ENCODE peak calls at places on chromosomes 1 and 21, in eight cellular contexts. One of them, this sample, is unnamed.

GRCh38 chr1:101506541-101507164 is 269.8 kb downstream of the S1PR1 start:
- DNase-seq in PC-9: no peak
- DNase-seq in breast epithelium: no peak
- DNase-seq in tibial nerve: no peak
- DNase-seq in cardiac fibroblast: peak
- DNase-seq in fibroblast of the aortic adventitia: peak
- DNase-seq in fibroblast of pulmonary artery: peak
- DNase-seq in AG10803: peak
- DNase-seq in this sample: no peak

GRCh38 chr21:45192332-45192731 is 95.4 kb downstream of the POFUT2 start:
- DNase-seq in cardiac fibroblast: no peak
- DNase-seq in AG10803: no peak
- DNase-seq in tibial nerve: no peak
- DNase-seq in fibroblast of pulmonary artery: no peak
- DNase-seq in breast epithelium: no peak
- DNase-seq in fibroblast of the aortic adventitia: no peak
- DNase-seq in PC-9: no peak
- DNase-seq in this sample: no peak

GRCh38 chr1:43968348-43968948 is 1.4 kb upstream of the DPH2 start:
- DNase-seq in tibial nerve: no peak
- DNase-seq in AG10803: no peak
- DNase-seq in fibroblast of pulmonary artery: peak
- DNase-seq in fibroblast of the aortic adventitia: peak
- DNase-seq in PC-9: no peak
- DNase-seq in breast epithelium: no peak
- DNase-seq in cardiac fibroblast: peak
- DNase-seq in this sample: no peak

GRCh38 chr1:44237721-44238457 is 24.6 kb downstream of the DMAP1 start:
- DNase-seq in cardiac fibroblast: peak
- DNase-seq in AG10803: peak
- DNase-seq in PC-9: no peak
- DNase-seq in fibroblast of pulmonary artery: no peak
- DNase-seq in tibial nerve: no peak
- DNase-seq in fibroblast of the aortic adventitia: no peak
- DNase-seq in breast epithelium: no peak
- DNase-seq in this sample: no peak

GRCh38 chr1:203726417-203726867 is 38.5 kb upstream of the LAX1 start:
- DNase-seq in fibroblast of the aortic adventitia: no peak
- DNase-seq in breast epithelium: no peak
- DNase-seq in cardiac fibroblast: peak
- DNase-seq in AG10803: no peak
- DNase-seq in tibial nerve: no peak
- DNase-seq in fibroblast of pulmonary artery: peak
- DNase-seq in PC-9: no peak
- DNase-seq in this sample: no peak

GRCh38 chr1:2391034-2391384 is 345 bp downstream of the MORN1 start:
- DNase-seq in cardiac fibroblast: peak
- DNase-seq in AG10803: peak
- DNase-seq in tibial nerve: no peak
- DNase-seq in fibroblast of the aortic adventitia: no peak
- DNase-seq in fibroblast of pulmonary artery: no peak
- DNase-seq in PC-9: peak
- DNase-seq in breast epithelium: no peak
- DNase-seq in this sample: no peak

GRCh38 chr1:30315185-30315960 is 408.0 kb downstream of the MATN1 start:
- DNase-seq in fibroblast of the aortic adventitia: no peak
- DNase-seq in fibroblast of pulmonary artery: no peak
- DNase-seq in cardiac fibroblast: no peak
- DNase-seq in breast epithelium: no peak
- DNase-seq in AG10803: peak
- DNase-seq in PC-9: no peak
- DNase-seq in tibial nerve: no peak
- DNase-seq in this sample: no peak

GRCh38 chr1:65792671-65793358 is at the start of gene PDE4B:
- DNase-seq in fibroblast of the aortic adventitia: no peak
- DNase-seq in cardiac fibroblast: no peak
- DNase-seq in PC-9: no peak
- DNase-seq in tibial nerve: no peak
- DNase-seq in fibroblast of pulmonary artery: peak
- DNase-seq in breast epithelium: no peak
- DNase-seq in AG10803: peak
- DNase-seq in this sample: no peak

GRCh38 chr1:33612877-33613487 is 140.5 kb downstream of the ZSCAN20 start:
- DNase-seq in PC-9: peak
- DNase-seq in fibroblast of the aortic adventitia: peak
- DNase-seq in AG10803: peak
- DNase-seq in cardiac fibroblast: peak
- DNase-seq in breast epithelium: no peak
- DNase-seq in fibroblast of pulmonary artery: peak
- DNase-seq in tibial nerve: peak
- DNase-seq in this sample: peak

GRCh38 chr1:2592672-2593071 is 6.1 kb downstream of the PRXL2B start:
- DNase-seq in breast epithelium: no peak
- DNase-seq in cardiac fibroblast: no peak
- DNase-seq in AG10803: no peak
- DNase-seq in fibroblast of the aortic adventitia: no peak
- DNase-seq in tibial nerve: no peak
- DNase-seq in PC-9: no peak
- DNase-seq in fibroblast of pulmonary artery: no peak
- DNase-seq in this sample: no peak

GRCh38 chr1:192794768-192795035 is 14.1 kb upstream of the RGS2 start:
- DNase-seq in AG10803: no peak
- DNase-seq in PC-9: no peak
- DNase-seq in tibial nerve: no peak
- DNase-seq in fibroblast of pulmonary artery: no peak
- DNase-seq in cardiac fibroblast: no peak
- DNase-seq in breast epithelium: no peak
- DNase-seq in fibroblast of the aortic adventitia: no peak
- DNase-seq in this sample: no peak

GRCh38 chr1:62384276-62385005 is 52.4 kb upstream of the USP1 start:
- DNase-seq in cardiac fibroblast: peak
- DNase-seq in tibial nerve: no peak
- DNase-seq in AG10803: peak
- DNase-seq in fibroblast of pulmonary artery: peak
- DNase-seq in fibroblast of the aortic adventitia: peak
- DNase-seq in PC-9: peak
- DNase-seq in breast epithelium: no peak
- DNase-seq in this sample: peak

GRCh38 chr1:1920608-1921458 is 1.8 kb upstream of the TMEM52 start:
- DNase-seq in cardiac fibroblast: no peak
- DNase-seq in breast epithelium: no peak
- DNase-seq in fibroblast of the aortic adventitia: no peak
- DNase-seq in fibroblast of pulmonary artery: no peak
- DNase-seq in AG10803: no peak
- DNase-seq in PC-9: no peak
- DNase-seq in tibial nerve: no peak
- DNase-seq in this sample: no peak

GRCh38 chr1:179175011-179175934 is 54.2 kb downstream of the ABL2 start:
- DNase-seq in fibroblast of pulmonary artery: peak
- DNase-seq in AG10803: peak
- DNase-seq in tibial nerve: no peak
- DNase-seq in PC-9: peak
- DNase-seq in fibroblast of the aortic adventitia: peak
- DNase-seq in cardiac fibroblast: peak
- DNase-seq in breast epithelium: no peak
- DNase-seq in this sample: no peak
- H3K4me3 ChIP-seq in fibroblast of pulmonary artery: no peak
- H3K4me3 ChIP-seq in AG10803: no peak
- H3K4me3 ChIP-seq in tibial nerve: no peak
- H3K4me3 ChIP-seq in PC-9: no peak
- H3K4me3 ChIP-seq in fibroblast of the aortic adventitia: no peak
- H3K4me3 ChIP-seq in cardiac fibroblast: no peak
- H3K4me3 ChIP-seq in breast epithelium: no peak
- H3K4me3 ChIP-seq in this sample: no peak

GRCh38 chr1:80776286-80776685 is 1024.4 kb upstream of the ADGRL2 start:
- DNase-seq in fibroblast of pulmonary artery: no peak
- DNase-seq in cardiac fibroblast: no peak
- DNase-seq in tibial nerve: no peak
- DNase-seq in fibroblast of the aortic adventitia: no peak
- DNase-seq in PC-9: no peak
- DNase-seq in AG10803: no peak
- DNase-seq in breast epithelium: no peak
- DNase-seq in this sample: no peak

GRCh38 chr1:80778094-80778840 is 1022.5 kb upstream of the ADGRL2 start:
- DNase-seq in PC-9: no peak
- DNase-seq in tibial nerve: no peak
- DNase-seq in AG10803: no peak
- DNase-seq in fibroblast of pulmonary artery: no peak
- DNase-seq in fibroblast of the aortic adventitia: no peak
- DNase-seq in breast epithelium: no peak
- DNase-seq in cardiac fibroblast: no peak
- DNase-seq in this sample: no peak

DNA sequence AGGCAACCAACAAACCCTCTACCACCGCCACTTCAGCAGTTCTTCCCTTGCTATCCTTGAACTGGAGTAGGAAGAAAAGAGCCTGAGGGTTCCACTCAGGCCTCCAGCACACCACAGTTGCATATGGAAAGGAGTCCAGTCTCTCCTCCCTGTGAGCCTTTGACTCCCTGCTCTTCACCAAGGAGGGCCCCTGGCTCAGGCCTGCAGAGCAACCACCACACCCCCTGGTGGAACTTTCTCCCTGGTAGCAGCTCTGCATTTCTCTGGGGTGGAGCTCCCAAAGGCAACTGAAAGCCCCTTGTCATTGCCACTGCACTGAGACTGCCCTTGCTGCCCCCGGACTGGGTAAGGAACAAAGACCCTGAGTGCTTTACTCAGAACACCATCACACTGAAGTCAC is 1021.5 kb upstream of the ADGRL2 start:
- DNase-seq in AG10803: no peak
- DNase-seq in PC-9: no peak
- DNase-seq in breast epithelium: no peak
- DNase-seq in fibroblast of the aortic adventitia: no peak
- DNase-seq in tibial nerve: no peak
- DNase-seq in cardiac fibroblast: no peak
- DNase-seq in fibroblast of pulmonary artery: no peak
- DNase-seq in this sample: no peak
- TF ChIP-seq CTCF in AG10803: no peak
- TF ChIP-seq CTCF in PC-9: no peak
- TF ChIP-seq CTCF in breast epithelium: no peak
- TF ChIP-seq CTCF in fibroblast of the aortic adventitia: no peak
- TF ChIP-seq CTCF in tibial nerve: no peak
- TF ChIP-seq CTCF in cardiac fibroblast: no peak
- TF ChIP-seq CTCF in fibroblast of pulmonary artery: no peak
- TF ChIP-seq CTCF in this sample: no peak

GRCh38 chr1:174428033-174428432 is 19.7 kb upstream of the GPR52 start:
- DNase-seq in PC-9: no peak
- DNase-seq in fibroblast of the aortic adventitia: no peak
- DNase-seq in AG10803: no peak
- DNase-seq in breast epithelium: no peak
- DNase-seq in fibroblast of pulmonary artery: peak
- DNase-seq in tibial nerve: no peak
- DNase-seq in cardiac fibroblast: peak
- DNase-seq in this sample: no peak
- H3K4me3 ChIP-seq in PC-9: no peak
- H3K4me3 ChIP-seq in fibroblast of the aortic adventitia: no peak
- H3K4me3 ChIP-seq in AG10803: no peak
- H3K4me3 ChIP-seq in breast epithelium: no peak
- H3K4me3 ChIP-seq in fibroblast of pulmonary artery: no peak
- H3K4me3 ChIP-seq in tibial nerve: no peak
- H3K4me3 ChIP-seq in cardiac fibroblast: no peak
- H3K4me3 ChIP-seq in this sample: no peak

GRCh38 chr1:154151311-154151710 is 3.6 kb downstream of the NUP210L start:
- DNase-seq in fibroblast of pulmonary artery: peak
- DNase-seq in tibial nerve: no peak
- DNase-seq in PC-9: no peak
- DNase-seq in AG10803: no peak
- DNase-seq in breast epithelium: no peak
- DNase-seq in fibroblast of the aortic adventitia: peak
- DNase-seq in cardiac fibroblast: peak
- DNase-seq in this sample: no peak

GRCh38 chr1:154141240-154141639 is 13.6 kb downstream of the NUP210L start:
- DNase-seq in AG10803: peak
- DNase-seq in fibroblast of pulmonary artery: peak
- DNase-seq in tibial nerve: no peak
- DNase-seq in cardiac fibroblast: peak
- DNase-seq in breast epithelium: no peak
- DNase-seq in PC-9: no peak
- DNase-seq in fibroblast of the aortic adventitia: peak
- DNase-seq in this sample: no peak

GRCh38 chr1:154142358-154142757 is 12.5 kb downstream of the NUP210L start:
- DNase-seq in tibial nerve: no peak
- DNase-seq in fibroblast of pulmonary artery: no peak
- DNase-seq in breast epithelium: no peak
- DNase-seq in cardiac fibroblast: no peak
- DNase-seq in fibroblast of the aortic adventitia: no peak
- DNase-seq in AG10803: no peak
- DNase-seq in PC-9: no peak
- DNase-seq in this sample: no peak

GRCh38 chr1:154148787-154149186 is 6.1 kb downstream of the NUP210L start:
- DNase-seq in fibroblast of pulmonary artery: peak
- DNase-seq in PC-9: no peak
- DNase-seq in breast epithelium: no peak
- DNase-seq in fibroblast of the aortic adventitia: no peak
- DNase-seq in tibial nerve: no peak
- DNase-seq in AG10803: no peak
- DNase-seq in cardiac fibroblast: no peak
- DNase-seq in this sample: no peak

GRCh38 chr1:154145986-154146385 is 8.9 kb downstream of the NUP210L start:
- DNase-seq in AG10803: no peak
- DNase-seq in fibroblast of the aortic adventitia: no peak
- DNase-seq in breast epithelium: no peak
- DNase-seq in fibroblast of pulmonary artery: no peak
- DNase-seq in tibial nerve: no peak
- DNase-seq in cardiac fibroblast: no peak
- DNase-seq in PC-9: no peak
- DNase-seq in this sample: no peak
- TF ChIP-seq CTCF in AG10803: peak
- TF ChIP-seq CTCF in fibroblast of the aortic adventitia: peak
- TF ChIP-seq CTCF in breast epithelium: peak
- TF ChIP-seq CTCF in fibroblast of pulmonary artery: peak
- TF ChIP-seq CTCF in tibial nerve: no peak
- TF ChIP-seq CTCF in cardiac fibroblast: peak
- TF ChIP-seq CTCF in PC-9: peak
- TF ChIP-seq CTCF in this sample: peak

GRCh38 chr1:109598655-109599054 is 20.8 kb downstream of the GNAT2 start:
- DNase-seq in AG10803: no peak
- DNase-seq in fibroblast of the aortic adventitia: no peak
- DNase-seq in cardiac fibroblast: no peak
- DNase-seq in PC-9: peak
- DNase-seq in breast epithelium: no peak
- DNase-seq in fibroblast of pulmonary artery: no peak
- DNase-seq in tibial nerve: no peak
- DNase-seq in this sample: no peak

GRCh38 chr1:109595540-109595939 is 23.9 kb downstream of the GNAT2 start:
- DNase-seq in fibroblast of the aortic adventitia: peak
- DNase-seq in tibial nerve: no peak
- DNase-seq in fibroblast of pulmonary artery: peak
- DNase-seq in PC-9: no peak
- DNase-seq in AG10803: peak
- DNase-seq in cardiac fibroblast: peak
- DNase-seq in breast epithelium: no peak
- DNase-seq in this sample: peak

GRCh38 chr1:109603229-109603628 is 16.2 kb downstream of the GNAT2 start:
- DNase-seq in tibial nerve: no peak
- DNase-seq in fibroblast of the aortic adventitia: no peak
- DNase-seq in cardiac fibroblast: no peak
- DNase-seq in AG10803: no peak
- DNase-seq in PC-9: no peak
- DNase-seq in breast epithelium: no peak
- DNase-seq in fibroblast of pulmonary artery: no peak
- DNase-seq in this sample: no peak

GRCh38 chr1:109598156-109598555 is 21.3 kb downstream of the GNAT2 start:
- DNase-seq in fibroblast of pulmonary artery: no peak
- DNase-seq in cardiac fibroblast: no peak
- DNase-seq in fibroblast of the aortic adventitia: no peak
- DNase-seq in tibial nerve: no peak
- DNase-seq in AG10803: no peak
- DNase-seq in breast epithelium: no peak
- DNase-seq in PC-9: peak
- DNase-seq in this sample: no peak
- H3K4me3 ChIP-seq in fibroblast of pulmonary artery: no peak
- H3K4me3 ChIP-seq in cardiac fibroblast: no peak
- H3K4me3 ChIP-seq in fibroblast of the aortic adventitia: no peak
- H3K4me3 ChIP-seq in tibial nerve: no peak
- H3K4me3 ChIP-seq in AG10803: no peak
- H3K4me3 ChIP-seq in breast epithelium: no peak
- H3K4me3 ChIP-seq in PC-9: no peak
- H3K4me3 ChIP-seq in this sample: no peak